ENCODE peak calls at places on chromosomes 4 and X, in eight cellular contexts. M is RWPE1, A is fibroblast of villous mesenchyme, T is endodermal cell, N is GM23338, Q is osteoblast, D is AG09309, H is dorsolateral prefrontal cortex. K is an unnamed sample.

GRCh38 chrX:39674771-39675553 is 422.8 kb downstream of the BCOR start:
- DNase-seq in M (no peak), A (no peak), T (no peak), N (no peak), Q (no peak), D (no peak), H (no peak), K (no peak)

GRCh38 chr4:153294631-153295030 is 49.9 kb upstream of the MND1 start:
- DNase-seq in M (peak; percentile 49), A (peak; percentile 27), T (no peak), N (no peak), Q (no peak), D (no peak), H (no peak), K (no peak)

GRCh38 chr4:174935607-174936006 is 17.4 kb downstream of the ADAM29 start:
- DNase-seq in M (no peak), A (no peak), T (no peak), N (no peak), Q (no peak), D (no peak), H (no peak), K (no peak)

GRCh38 chr4:121726642-121727268 is 30.0 kb upstream of the ANXA5 start:
- DNase-seq in M (peak; percentile 54), A (peak; percentile 79), T (no peak), N (peak; percentile 86), Q (peak; percentile 26), D (peak; percentile 55), H (no peak), K (no peak)

GRCh38 chr4:175325230-175325629 is 407.1 kb downstream of the ADAM29 start:
- DNase-seq in M (no peak), A (no peak), T (no peak), N (no peak), Q (no peak), D (no peak), H (no peak), K (no peak)

GRCh38 chr4:100721077-100721476 is 203.3 kb upstream of the EMCN start:
- DNase-seq in M (no peak), A (no peak), T (no peak), N (no peak), Q (no peak), D (no peak), H (no peak), K (no peak)

GRCh38 chr4:80335554-80336358 is at the start of gene CFAP299:
- DNase-seq in M (peak; percentile 97), A (peak; percentile 73), T (peak; percentile 97), N (peak; percentile 96), Q (peak; percentile 94), D (peak; percentile 42), H (peak; percentile 62), K (peak; percentile 67)

GRCh38 chr4:21879187-21879586 is 69.4 kb downstream of the KCNIP4 start:
- DNase-seq in M (no peak), A (peak; percentile 23), T (peak; percentile 87), N (peak; percentile 66), Q (peak; percentile 52), D (no peak), H (no peak), K (no peak)

GRCh38 chr4:103306870-103307345 is 108.8 kb upstream of the CENPE start:
- DNase-seq in M (no peak), A (no peak), T (peak; percentile 75), N (peak; percentile 34), Q (no peak), D (no peak), H (peak; percentile 76), K (peak; percentile 44)

GRCh38 chr4:158581161-158581560 is 59.5 kb downstream of the RXFP1 start:
- DNase-seq in M (no peak), A (peak; percentile 65), T (no peak), N (no peak), Q (peak; percentile 18), D (no peak), H (no peak), K (no peak)

GRCh38 chrX:140318306-140318705 is 186.6 kb downstream of the SOX3 start:
- DNase-seq in M (peak; percentile 26), A (no peak), T (no peak), N (no peak), Q (no peak), D (no peak), H (no peak), K (no peak)

GRCh38 chrX:111164728-111165127 is 68.7 kb downstream of the PAK3 start:
- DNase-seq in M (no peak), A (peak; percentile 18), T (no peak), N (peak; percentile 7), Q (peak; percentile 41), D (no peak), H (no peak), K (no peak)
- TF ChIP-seq CTCF in M (no peak), A (peak; percentile 47), T (peak; percentile 85), N (peak; percentile 45), Q (peak; percentile 53), D (peak; percentile 44), H (no peak), K (peak; percentile 64)

GRCh38 chr4:6716018-6716911 is at the start of gene BLOC1S4:
- DNase-seq in M (peak; percentile 85), A (peak; percentile 91), T (peak; percentile 93), N (peak; percentile 96), Q (peak; percentile 98), D (peak; percentile 70), H (peak; percentile 88), K (peak; percentile 80)
- TF ChIP-seq CTCF in M (no peak), A (no peak), T (peak; percentile 31), N (no peak), Q (no peak), D (no peak), H (peak; percentile 35), K (peak; percentile 29)

DNA sequence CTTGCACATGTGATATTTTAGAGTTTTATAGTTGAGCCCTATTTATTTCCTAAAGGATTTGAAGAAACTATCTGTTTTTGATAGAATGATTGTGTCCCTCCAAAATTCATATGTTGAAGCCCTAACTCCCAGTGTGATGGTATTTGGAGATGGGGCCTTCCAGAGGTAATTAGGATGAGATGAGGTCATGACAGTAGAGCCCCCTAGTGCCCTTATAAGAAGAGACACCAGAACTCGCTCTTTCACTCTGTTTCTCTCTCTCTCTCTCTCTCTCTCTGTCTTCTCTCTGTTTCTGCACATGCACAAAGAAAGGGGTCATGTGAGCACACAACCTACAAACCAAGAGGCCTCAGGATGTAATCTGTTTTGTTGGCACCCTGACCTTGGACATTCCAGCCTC is 921.9 kb upstream of the DIAPH2 start:
- DNase-seq in M (no peak), A (no peak), T (no peak), N (peak; percentile 48), Q (no peak), D (no peak), H (no peak), K (no peak)
- TF ChIP-seq CTCF in M (no peak), A (no peak), T (peak; percentile 77), N (peak; percentile 48), Q (no peak), D (no peak), H (no peak), K (peak; percentile 38)

GRCh38 chr4:19819737-19820136 is 432.0 kb upstream of the SLIT2 start:
- DNase-seq in M (no peak), A (no peak), T (no peak), N (no peak), Q (no peak), D (no peak), H (no peak), K (no peak)
- TF ChIP-seq CTCF in M (no peak), A (no peak), T (no peak), N (no peak), Q (no peak), D (no peak), H (no peak), K (no peak)

DNA sequence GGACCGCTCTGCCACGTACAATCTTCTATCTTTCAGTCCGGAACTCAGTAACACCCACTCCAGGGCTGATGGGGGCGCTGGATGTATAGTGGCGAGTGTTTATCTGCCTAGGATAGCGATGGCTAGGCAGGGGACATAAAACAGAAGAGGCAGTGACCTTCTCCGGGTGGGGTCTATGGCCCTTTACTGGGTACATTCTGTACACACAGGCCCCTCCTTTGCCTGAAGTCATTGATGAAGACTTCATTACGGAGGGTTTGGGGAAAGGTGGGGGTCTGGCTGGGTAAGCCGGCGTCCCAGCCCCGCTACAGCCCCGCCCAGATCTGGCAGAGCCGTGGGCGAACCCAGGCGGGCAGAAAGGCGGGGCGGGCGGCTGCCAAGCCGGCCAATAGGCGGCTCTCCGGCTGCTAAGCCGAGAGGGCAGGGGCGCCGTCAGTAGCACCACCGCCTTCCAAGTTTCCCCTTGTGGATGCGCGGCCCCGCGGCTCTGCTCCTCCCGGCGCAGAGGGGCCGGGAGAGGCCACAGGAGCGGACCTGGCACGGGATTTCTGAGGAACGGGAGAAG is at the start of gene CHST7:
- DNase-seq in M (peak; percentile 61), A (peak; percentile 71), T (peak; percentile 85), N (peak; percentile 76), Q (peak; percentile 89), D (no peak), H (peak; percentile 58), K (peak; percentile 12)
- TF ChIP-seq CTCF in M (peak; percentile 25), A (peak; percentile 42), T (peak; percentile 42), N (peak; percentile 27), Q (peak; percentile 47), D (peak; percentile 42), H (peak; percentile 16), K (no peak)

GRCh38 chrX:19991350-19991718 is 473 bp upstream of the BCLAF3 start:
- DNase-seq in M (no peak), A (no peak), T (no peak), N (no peak), Q (no peak), D (no peak), H (no peak), K (no peak)
- TF ChIP-seq CTCF in M (peak; percentile 57), A (no peak), T (no peak), N (no peak), Q (no peak), D (no peak), H (no peak), K (no peak)

DNA sequence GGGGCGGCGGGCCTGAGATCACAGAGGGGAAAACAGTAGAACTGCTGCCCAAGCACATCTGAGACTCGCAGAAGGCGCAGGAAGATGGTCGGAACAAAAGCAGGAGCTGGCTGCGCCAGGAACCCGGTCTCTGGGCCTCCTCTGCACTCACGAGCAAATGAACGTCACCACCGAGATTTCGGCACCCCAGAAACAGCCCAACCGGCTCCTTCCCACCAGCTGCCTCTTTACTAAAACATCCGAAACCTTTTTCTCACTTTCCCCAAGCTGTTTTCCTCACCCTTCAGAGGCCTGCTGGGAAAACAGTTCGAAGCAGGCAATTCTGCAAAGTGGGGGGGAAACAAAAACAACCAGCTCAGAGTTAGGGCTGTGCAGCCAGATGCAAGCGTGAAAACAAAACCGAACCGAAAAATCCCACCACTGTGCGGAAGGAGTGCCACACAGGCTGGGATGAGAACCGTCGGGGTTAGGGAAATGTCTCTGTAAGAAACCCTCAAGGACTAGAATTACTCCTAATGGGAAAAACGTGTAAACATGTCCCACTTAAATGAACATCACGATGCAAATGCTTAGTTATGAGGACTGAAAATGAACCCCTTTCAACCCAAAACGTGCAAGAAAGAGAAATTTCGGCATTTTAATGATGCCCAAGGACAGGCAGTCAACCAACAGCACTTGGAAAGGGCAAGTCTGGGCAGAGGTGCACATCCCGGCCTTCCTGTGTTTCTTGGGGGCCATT is 15.9 kb downstream of the DHRSX start:
- DNase-seq in M (peak; percentile 17), A (peak; percentile 69), T (peak; percentile 62), N (peak; percentile 56), Q (peak; percentile 91), D (no peak), H (peak; percentile 59), K (no peak)
- TF ChIP-seq CTCF in M (no peak), A (no peak), T (no peak), N (no peak), Q (no peak), D (no peak), H (no peak), K (no peak)

K was measured in progenitor cell of endocrine pancreas.